ENCODE peak calls at places on chromosomes 5 and 9, in ten cellular contexts. Q is PC-9, U is SJSA1, H is mucosa of descending colon, F is cardiac muscle cell, R is ascending aorta, S is mammary epithelial cell, T is left ventricle myocardium inferior, A is ovary, B is A549. N is an unnamed sample.

GRCh38 chr5:143495823-143496275 is 92.4 kb upstream of the NR3C1 start:
- DNase-seq in U (no peak), R (no peak), F (peak; percentile 85), A (no peak), S (peak; percentile 87), B (peak; percentile 89), Q (no peak), T (no peak), H (no peak), N (no peak)

GRCh38 chr5:88680253-88681132 is 202.5 kb downstream of the MEF2C start:
- DNase-seq in B (peak; percentile 56), Q (peak; percentile 86), R (no peak), A (peak; percentile 78), H (peak; percentile 67), U (peak; percentile 76), T (peak; percentile 66), F (peak; percentile 62), S (peak; percentile 35), N (peak; percentile 84)

GRCh38 chr9:130181645-130182044 is 9.4 kb downstream of the NCS1 start:
- DNase-seq in S (no peak), F (no peak), A (no peak), T (no peak), Q (no peak), H (peak; percentile 88), R (no peak), U (no peak), B (no peak), N (no peak)

GRCh38 chr9:86945868-86946711 is 1.2 kb downstream of the GAS1 start:
- DNase-seq in H (peak; percentile 68), T (peak; percentile 65), U (peak; percentile 65), S (peak; percentile 73), Q (peak; percentile 42), R (peak; percentile 80), B (peak; percentile 70), A (peak; percentile 82), F (peak; percentile 80), N (peak; percentile 76)

GRCh38 chr5:163104496-163104895 is 332.9 kb upstream of the CCNG1 start:
- DNase-seq in T (no peak), B (peak; percentile 20), U (no peak), S (no peak), Q (no peak), F (no peak), H (no peak), R (no peak), A (no peak), N (no peak)

GRCh38 chr9:2242778-2243395 is 227.7 kb downstream of the SMARCA2 start:
- DNase-seq in T (no peak), H (no peak), Q (peak; percentile 32), U (no peak), R (no peak), A (peak; percentile 65), B (no peak), F (peak; percentile 46), S (no peak), N (no peak)

GRCh38 chr5:81537905-81538535 is 144.1 kb upstream of the ACOT12 start:
- DNase-seq in S (no peak), B (no peak), T (no peak), Q (no peak), A (no peak), R (no peak), H (no peak), F (no peak), U (no peak), N (no peak)

GRCh38 chr9:124849801-124850200 is 3.5 kb upstream of the WDR38 start:
- DNase-seq in Q (no peak), F (peak; percentile 79), U (no peak), S (no peak), R (no peak), A (no peak), B (peak; percentile 77), T (no peak), H (peak; percentile 10), N (no peak)

GRCh38 chr9:37410354-37410861 is 12.1 kb upstream of the GRHPR start:
- DNase-seq in S (no peak), B (no peak), T (no peak), R (no peak), A (no peak), Q (no peak), F (no peak), H (no peak), U (no peak), N (no peak)

GRCh38 chr9:37413311-37413710 is 9.2 kb upstream of the GRHPR start:
- DNase-seq in T (no peak), F (no peak), U (no peak), R (no peak), B (no peak), S (peak; percentile 52), A (no peak), Q (no peak), H (no peak), N (no peak)

GRCh38 chr9:37410969-37411785 is 11.3 kb upstream of the GRHPR start:
- DNase-seq in T (no peak), B (peak; percentile 31), R (no peak), F (peak; percentile 25), A (no peak), S (peak; percentile 25), H (no peak), Q (no peak), U (no peak), N (no peak)

GRCh38 chr9:37414503-37414943 is 8.0 kb upstream of the GRHPR start:
- DNase-seq in U (no peak), A (no peak), B (no peak), S (no peak), H (no peak), Q (no peak), F (no peak), T (no peak), R (no peak), N (no peak)

DNA sequence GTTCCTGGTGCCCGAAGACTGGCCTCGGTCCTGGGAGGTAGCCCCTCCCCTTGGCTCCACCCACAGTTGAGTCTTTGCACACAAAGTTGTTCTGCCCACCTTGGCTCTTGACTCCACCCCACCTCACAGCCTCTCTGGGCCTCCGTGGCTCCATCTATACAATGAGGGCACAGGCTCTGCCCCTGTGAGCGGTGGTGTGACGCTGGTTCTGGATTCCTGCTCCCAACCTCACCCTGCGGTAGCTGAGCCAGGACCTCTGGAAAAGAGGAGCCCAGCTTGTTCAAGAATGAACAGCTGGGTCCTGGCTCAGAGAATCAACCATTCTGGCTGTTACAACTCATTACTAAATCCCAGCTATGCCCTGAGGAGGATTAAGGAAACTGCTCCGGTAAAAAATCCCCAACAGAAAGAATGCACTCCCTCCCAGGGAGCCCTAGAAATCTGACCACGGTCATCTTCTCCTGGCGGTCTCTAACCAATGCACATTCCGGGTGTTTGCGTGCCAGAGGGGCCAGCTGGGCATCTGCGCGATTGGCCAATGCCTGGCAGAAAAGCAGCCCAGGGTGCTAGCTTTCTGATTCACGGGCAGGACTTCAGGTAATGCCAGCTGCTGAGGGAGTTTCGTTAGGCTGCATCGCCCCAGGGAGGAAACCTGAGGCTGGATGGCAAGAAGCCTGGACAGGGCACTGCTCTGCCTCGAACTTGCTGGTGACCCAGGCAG is 9.9 kb upstream of the GRHPR start:
- DNase-seq in Q (peak; percentile 87), F (peak; percentile 49), T (no peak), A (no peak), B (no peak), S (peak; percentile 89), R (no peak), H (no peak), U (no peak), N (no peak)
- H3K4me1 ChIP-seq in Q (peaks cover 50% of the 10 kb centered on the region), F (peaks cover 14% of the 10 kb centered on the region), T (peaks cover 18% of the 10 kb centered on the region), A (no peaks in the 10 kb centered on the region), B (peaks cover 18% of the 10 kb centered on the region), S (peaks cover 43% of the 10 kb centered on the region), R (no peaks in the 10 kb centered on the region), H (peaks cover 3% of the 10 kb centered on the region), U (peaks cover 9% of the 10 kb centered on the region), N (peaks cover 16% of the 10 kb centered on the region)

GRCh38 chr5:134129411-134130238 is 15.1 kb downstream of the TCF7 start:
- DNase-seq in S (no peak), R (no peak), H (peak; percentile 52), F (no peak), Q (no peak), U (no peak), B (no peak), A (no peak), T (no peak), N (no peak)

GRCh38 chr5:134130239-134130945 is 15.9 kb downstream of the TCF7 start:
- DNase-seq in H (peak; percentile 10), U (no peak), R (no peak), Q (no peak), A (no peak), B (no peak), T (no peak), S (no peak), F (no peak), N (no peak)

GRCh38 chr5:134131578-134132350 is 17.3 kb downstream of the TCF7 start:
- DNase-seq in Q (no peak), U (no peak), B (no peak), A (peak; percentile 30), S (no peak), R (no peak), F (no peak), T (peak; percentile 2), H (peak; percentile 46), N (no peak)

GRCh38 chr5:134132372-134133212 is 18.1 kb downstream of the TCF7 start:
- DNase-seq in T (peak; percentile 9), R (no peak), S (no peak), B (no peak), A (peak; percentile 28), U (no peak), Q (no peak), F (no peak), H (peak; percentile 79), N (no peak)

GRCh38 chr5:134131165-134131564 is 16.7 kb downstream of the TCF7 start:
- DNase-seq in T (no peak), R (no peak), A (no peak), F (no peak), S (no peak), U (no peak), B (no peak), H (peak; percentile 26), Q (no peak), N (no peak)
- H3K4me1 ChIP-seq in T (peaks cover 50% of the 10 kb centered on the region), R (no peaks in the 10 kb centered on the region), A (peaks cover 1% of the 10 kb centered on the region), F (no peaks in the 10 kb centered on the region), S (peaks cover 23% of the 10 kb centered on the region), U (peaks cover 22% of the 10 kb centered on the region), B (peaks cover under 1% of the 10 kb centered on the region), H (no peaks in the 10 kb centered on the region), Q (peaks cover 2% of the 10 kb centered on the region), N (no peaks in the 10 kb centered on the region)

GRCh38 chr5:79287907-79288306 is 52.0 kb downstream of the JMY start:
- DNase-seq in S (no peak), T (no peak), H (no peak), R (no peak), B (no peak), F (no peak), U (no peak), Q (no peak), A (no peak), N (no peak)

GRCh38 chr5:79285833-79286232 is 49.9 kb downstream of the JMY start:
- DNase-seq in Q (no peak), T (no peak), U (no peak), H (no peak), B (no peak), F (no peak), S (no peak), A (no peak), R (no peak), N (no peak)

GRCh38 chr5:79285285-79285684 is 49.4 kb downstream of the JMY start:
- DNase-seq in Q (no peak), U (no peak), T (no peak), F (no peak), A (no peak), R (no peak), H (no peak), B (no peak), S (no peak), N (no peak)

GRCh38 chr5:79287380-79287779 is 51.4 kb downstream of the JMY start:
- DNase-seq in S (no peak), R (no peak), U (no peak), H (no peak), B (no peak), F (no peak), A (no peak), Q (no peak), T (no peak), N (no peak)

DNA sequence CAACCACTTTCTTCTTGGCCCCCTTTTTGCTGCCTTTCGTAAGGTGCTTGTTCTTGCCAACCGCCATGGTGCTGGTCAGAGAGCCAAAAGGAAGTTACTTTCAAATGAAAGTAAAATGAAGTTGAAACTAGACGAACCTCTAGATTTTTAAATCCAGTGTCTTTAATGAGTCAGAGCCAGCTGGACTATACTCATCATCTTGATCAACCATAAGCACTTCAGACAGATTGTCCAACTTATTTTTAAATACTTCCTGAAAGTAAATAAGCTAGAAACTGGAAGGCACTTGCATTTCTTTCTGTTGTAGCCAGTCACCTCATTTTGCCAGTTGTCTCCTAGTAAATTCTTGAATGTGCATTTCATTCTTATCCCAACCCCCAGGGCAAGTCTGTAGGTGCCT is 48.9 kb downstream of the JMY start:
- DNase-seq in H (no peak), A (no peak), B (no peak), Q (no peak), S (no peak), T (no peak), F (no peak), U (no peak), R (no peak), N (peak; percentile 39)
- H3K4me1 ChIP-seq in H (no peaks in the 10 kb centered on the region), A (no peaks in the 10 kb centered on the region), B (no peaks in the 10 kb centered on the region), Q (no peaks in the 10 kb centered on the region), S (no peaks in the 10 kb centered on the region), T (no peaks in the 10 kb centered on the region), F (no peaks in the 10 kb centered on the region), U (no peaks in the 10 kb centered on the region), R (no peaks in the 10 kb centered on the region), N (peaks cover 3% of the 10 kb centered on the region)

GRCh38 chr5:176774216-176775171 is 35.9 kb upstream of the UNC5A start:
- DNase-seq in A (no peak), U (peak; percentile 41), H (no peak), S (no peak), F (no peak), Q (no peak), R (peak; percentile 39), B (no peak), T (no peak), N (no peak)

GRCh38 chr5:176776141-176776865 is 34.1 kb upstream of the UNC5A start:
- DNase-seq in S (no peak), B (no peak), T (no peak), H (peak; percentile 3), F (no peak), U (peak; percentile 33), A (no peak), R (peak; percentile 43), Q (no peak), N (no peak)

GRCh38 chr5:176773408-176774035 is 36.8 kb upstream of the UNC5A start:
- DNase-seq in S (no peak), U (peak; percentile 37), Q (no peak), A (no peak), T (no peak), B (no peak), F (no peak), R (peak; percentile 28), H (no peak), N (no peak)

GRCh38 chr5:176776916-176777315 is 33.4 kb upstream of the UNC5A start:
- DNase-seq in S (no peak), F (no peak), R (peak; percentile 19), Q (no peak), A (no peak), H (peak; percentile 2), U (peak; percentile 37), T (no peak), B (no peak), N (no peak)

DNA sequence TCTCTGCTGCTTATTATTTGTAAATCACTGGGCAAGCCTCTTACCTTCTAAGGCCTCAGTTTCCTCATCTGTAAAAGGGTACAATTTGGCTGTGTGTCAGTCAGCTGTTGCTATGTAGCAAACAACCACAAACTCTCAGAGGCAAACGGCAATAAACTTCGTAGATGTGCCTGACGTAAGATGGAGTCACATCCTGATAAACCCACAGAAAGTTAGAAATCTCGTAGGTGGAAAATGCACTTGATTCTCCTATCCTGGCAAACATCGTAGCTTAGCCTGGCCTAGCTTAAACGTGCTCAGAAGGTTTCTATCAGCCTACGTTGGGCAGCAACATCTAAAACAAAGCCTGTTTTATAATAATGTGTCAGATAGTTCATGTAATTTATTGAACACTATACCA is 35.0 kb upstream of the UNC5A start:
- DNase-seq in U (no peak), Q (no peak), S (no peak), H (no peak), T (no peak), B (no peak), R (no peak), A (no peak), F (no peak), N (no peak)
- H3K4me1 ChIP-seq in U (no peaks in the 10 kb centered on the region), Q (no peaks in the 10 kb centered on the region), S (no peaks in the 10 kb centered on the region), H (no peaks in the 10 kb centered on the region), T (peaks cover 2% of the 10 kb centered on the region), B (peaks cover 8% of the 10 kb centered on the region), R (no peaks in the 10 kb centered on the region), A (no peaks in the 10 kb centered on the region), F (peaks cover 1% of the 10 kb centered on the region), N (no peaks in the 10 kb centered on the region)